ENCODE peak calls at places on chromosomes 11 and 22, in five cellular contexts. T, Q, O, J and I are unnamed samples.

GRCh38 chr11:8597182-8597581 is 3.2 kb upstream of the STK33 start:
- DNase-seq in T (no peak), Q (no peak), O (no peak), J (no peak), I (peak)

GRCh38 chr11:107018902-107019493 is 722 bp upstream of the GUCY1A2 start:
- DNase-seq in T (peak), Q (no peak), O (peak), J (no peak), I (no peak)

GRCh38 chr11:5004429-5005274 is 10.0 kb downstream of the OR51L1 start:
- DNase-seq in T (peak), Q (no peak), O (peak), J (peak), I (peak)

GRCh38 chr11:1749787-1750351 is 526 bp downstream of the IFITM10 start:
- DNase-seq in T (no peak), Q (no peak), O (no peak), J (no peak), I (peak)

GRCh38 chr11:101327908-101328307 is 198.3 kb upstream of the PGR start:
- DNase-seq in T (no peak), Q (no peak), O (no peak), J (no peak), I (no peak)

GRCh38 chr11:20623258-20623657 is 23.9 kb downstream of the SLC6A5 start:
- DNase-seq in T (no peak), Q (no peak), O (no peak), J (no peak), I (no peak)

GRCh38 chr11:2265396-2265795 is 5.0 kb downstream of the ASCL2 start:
- DNase-seq in T (no peak), Q (no peak), O (no peak), J (no peak), I (no peak)

GRCh38 chr22:20781272-20781990 is 7.5 kb downstream of the SERPIND1 start:
- DNase-seq in T (no peak), Q (no peak), O (no peak), J (no peak), I (no peak)

GRCh38 chr11:123478352-123478986 is 48.4 kb downstream of the GRAMD1B start:
- DNase-seq in T (no peak), Q (peak), O (peak), J (peak), I (peak)

GRCh38 chr11:30197869-30198268 is 32.9 kb upstream of the FSHB start:
- DNase-seq in T (no peak), Q (no peak), O (no peak), J (no peak), I (no peak)

GRCh38 chr22:47568700-47569099 is 806.2 kb downstream of the TBC1D22A start:
- DNase-seq in T (no peak), Q (no peak), O (no peak), J (no peak), I (no peak)

GRCh38 chr11:95152878-95153856 is 63.5 kb downstream of the ENDOD1 start:
- DNase-seq in T (no peak), Q (peak), O (no peak), J (no peak), I (no peak)

GRCh38 chr11:68146010-68146540 is 24.9 kb upstream of the CHKA start:
- DNase-seq in T (peak), Q (no peak), O (no peak), J (peak), I (no peak)

GRCh38 chr22:32752868-32753520 is 48.5 kb upstream of the TIMP3 start:
- DNase-seq in T (peak), Q (no peak), O (no peak), J (no peak), I (no peak)

GRCh38 chr11:11157201-11157600 is 195.8 kb downstream of the CSNK2A3 start:
- DNase-seq in T (no peak), Q (peak), O (no peak), J (peak), I (peak)

GRCh38 chr22:47337161-47337621 is 574.7 kb downstream of the TBC1D22A start:
- DNase-seq in T (no peak), Q (no peak), O (no peak), J (no peak), I (peak)

GRCh38 chr11:68792400-68792955 is 41.2 kb upstream of the TESMIN start:
- DNase-seq in T (no peak), Q (no peak), O (no peak), J (no peak), I (peak)

GRCh38 chr11:101944896-101945295 is 28.6 kb upstream of the ANGPTL5 start:
- DNase-seq in T (no peak), Q (no peak), O (peak), J (no peak), I (no peak)

GRCh38 chr11:132361011-132361550 is 990.7 kb downstream of the NTM start:
- DNase-seq in T (no peak), Q (no peak), O (no peak), J (no peak), I (no peak)

GRCh38 chr11:104134760-104135159 is 29.2 kb downstream of the PDGFD start:
- DNase-seq in T (no peak), Q (no peak), O (no peak), J (no peak), I (no peak)

GRCh38 chr11:85589373-85589772 is 37.8 kb downstream of the DLG2 start:
- DNase-seq in T (no peak), Q (no peak), O (no peak), J (no peak), I (no peak)

GRCh38 chr11:34501962-34502361 is 11.6 kb downstream of the ELF5 start:
- DNase-seq in T (no peak), Q (no peak), O (no peak), J (no peak), I (peak)

GRCh38 chr22:32905400-32905799 is 103.9 kb downstream of the TIMP3 start:
- DNase-seq in T (no peak), Q (no peak), O (no peak), J (no peak), I (no peak)

GRCh38 chr11:12524865-12525264 is 147.5 kb downstream of the PARVA start:
- DNase-seq in T (peak), Q (no peak), O (no peak), J (no peak), I (no peak)

GRCh38 chr11:34149786-34150185 is 44.4 kb downstream of the NAT10 start:
- DNase-seq in T (no peak), Q (no peak), O (no peak), J (no peak), I (no peak)

GRCh38 chr11:70500076-70500847 is 101.9 kb downstream of the CTTN start:
- DNase-seq in T (peak), Q (no peak), O (no peak), J (no peak), I (no peak)

GRCh38 chr11:92703431-92703830 is 266.0 kb upstream of the MTNR1B start:
- DNase-seq in T (no peak), Q (no peak), O (no peak), J (no peak), I (peak)

GRCh38 chr11:19160839-19161238 is 40.9 kb downstream of the CSRP3 start:
- DNase-seq in T (no peak), Q (no peak), O (no peak), J (no peak), I (no peak)

GRCh38 chr22:49365910-49366309 is 461.8 kb downstream of the BRD1 start:
- DNase-seq in T (no peak), Q (no peak), O (no peak), J (peak), I (no peak)

GRCh38 chr22:46979506-46979905 is 217.1 kb downstream of the TBC1D22A start:
- DNase-seq in T (no peak), Q (no peak), O (no peak), J (no peak), I (no peak)

GRCh38 chr22:42304021-42304790 is 33.8 kb upstream of the TCF20 start:
- DNase-seq in T (no peak), Q (no peak), O (no peak), J (no peak), I (no peak)